ENCODE peak calls at places on chromosomes 7 and 10, in five cellular contexts. Z is midbrain; V is WTC11; S is NCI-H2081; X is stimulated activated CD4-positive, alpha-beta T cell treated with anti-CD3 and anti-CD28 coated beads, Interleukin-4, amount 100 ng/mL, for 4 hours. M is an unnamed sample.

GRCh38 chr7:82841828-82842227 is 320.9 kb downstream of the PCLO start:
- DNase-seq in Z (no peak), V (no peak), S (no peak), X (no peak), M (no peak)

GRCh38 chr10:84333864-84334451 is 5.6 kb downstream of the CCSER2 start:
- DNase-seq in Z (no peak), V (no peak), S (no peak), X (peak), M (no peak)

GRCh38 chr7:46512901-46513431 is 591.9 kb upstream of the IGFBP3 start:
- DNase-seq in Z (no peak), V (no peak), S (no peak), X (no peak), M (no peak)

GRCh38 chr10:28291881-28292297 is 11.0 kb downstream of the MPP7 start:
- DNase-seq in Z (no peak), V (no peak), S (no peak), X (peak), M (no peak)

GRCh38 chr7:23469150-23469960 is 936 bp downstream of the IGF2BP3 start:
- DNase-seq in Z (no peak), V (no peak), S (peak), X (peak), M (no peak)

GRCh38 chr10:23897267-23897666 is 311.7 kb upstream of the KIAA1217 start:
- DNase-seq in Z (no peak), V (no peak), S (no peak), X (no peak), M (no peak)

GRCh38 chr7:52197234-52197633 is 838.2 kb upstream of the POM121L12 start:
- DNase-seq in Z (no peak), V (no peak), S (no peak), X (no peak), M (no peak)

GRCh38 chr7:92875719-92876118 is 39.3 kb upstream of the CDK6 start:
- DNase-seq in Z (no peak), V (no peak), S (no peak), X (no peak), M (no peak)

GRCh38 chr10:6114299-6114698 is 25.5 kb downstream of the RBM17 start:
- DNase-seq in Z (no peak), V (no peak), S (no peak), X (no peak), M (no peak)

GRCh38 chr10:123583639-123584418 is 82.3 kb upstream of the GPR26 start:
- DNase-seq in Z (peak), V (peak), S (peak), X (peak), M (peak)

GRCh38 chr7:131188367-131189339 is 139.0 kb upstream of the MKLN1 start:
- DNase-seq in Z (no peak), V (no peak), S (no peak), X (peak), M (no peak)

GRCh38 chr7:23334482-23335056 is 35.4 kb downstream of the MALSU1 start:
- DNase-seq in Z (no peak), V (no peak), S (peak), X (no peak), M (peak)

GRCh38 chr7:115217373-115217772 is 295.5 kb downstream of the MDFIC start:
- DNase-seq in Z (no peak), V (no peak), S (no peak), X (no peak), M (no peak)

GRCh38 chr7:28685291-28685659 is 272.9 kb downstream of the TRIL start:
- DNase-seq in Z (peak), V (no peak), S (no peak), X (no peak), M (no peak)

GRCh38 chr10:72509206-72509799 is 116.6 kb downstream of the MICU1 start:
- DNase-seq in Z (no peak), V (no peak), S (no peak), X (no peak), M (no peak)